ENCODE peak calls at places on chromosomes 7 and 10, in five cellular contexts. Z is DND-41, M is K562, J is fibroblast of lung, Y is PC-3. W is an unnamed sample.

GRCh38 chr7:50366311-50366710 is 61.8 kb downstream of the IKZF1 start:
- DNase-seq in Z (no peak), J (no peak), Y (no peak), M (no peak), W (no peak)

GRCh38 chr10:48461623-48462481 is 143.0 kb downstream of the ARHGAP22 start:
- DNase-seq in M (no peak), Y (no peak), Z (peak; percentile 3), J (no peak), W (no peak)

GRCh38 chr7:46461334-46461777 is 540.3 kb upstream of the IGFBP3 start:
- DNase-seq in Y (no peak), M (peak; percentile 8), Z (no peak), J (peak; percentile 61), W (no peak)

GRCh38 chr10:22427890-22428571 is 82.7 kb downstream of the SPAG6 start:
- DNase-seq in J (peak; percentile 94), M (peak; percentile 21), Y (peak; percentile 87), Z (no peak), W (peak; percentile 77)

GRCh38 chr10:5606864-5607263 is 59.5 kb downstream of the ASB13 start:
- DNase-seq in Y (no peak), Z (no peak), M (peak; percentile 25), J (no peak), W (no peak)

GRCh38 chr10:1572519-1573333 is 164.6 kb downstream of the ADARB2 start:
- DNase-seq in J (no peak), M (no peak), Z (no peak), Y (no peak), W (no peak)

GRCh38 chr10:49379596-49380410 is 16.1 kb downstream of the DRGX start:
- DNase-seq in J (no peak), Y (peak; percentile 39), M (peak; percentile 64), Z (no peak), W (no peak)

GRCh38 chr7:99141756-99142726 is 1.9 kb downstream of the SMURF1 start:
- DNase-seq in Z (peak; percentile 47), Y (peak; percentile 47), J (peak; percentile 86), M (peak; percentile 70), W (peak; percentile 56)

GRCh38 chr10:103021150-103021896 is 103.2 kb downstream of the CNNM2 start:
- DNase-seq in Y (no peak), M (no peak), J (peak; percentile 3), Z (no peak), W (no peak)

GRCh38 chr10:55979203-55979602 is 381.9 kb downstream of the ZWINT start:
- DNase-seq in M (no peak), Z (no peak), J (no peak), Y (no peak), W (no peak)

GRCh38 chr7:90172121-90172520 is 17.9 kb downstream of the STEAP1 start:
- DNase-seq in Y (no peak), Z (no peak), J (no peak), M (no peak), W (no peak)
- H3K4me2 ChIP-seq in Y (no peak overlapping the region), Z (no peak overlapping the region), J (no peak overlapping the region), M (no peak overlapping the region), W (no peak overlapping the region)

DNA sequence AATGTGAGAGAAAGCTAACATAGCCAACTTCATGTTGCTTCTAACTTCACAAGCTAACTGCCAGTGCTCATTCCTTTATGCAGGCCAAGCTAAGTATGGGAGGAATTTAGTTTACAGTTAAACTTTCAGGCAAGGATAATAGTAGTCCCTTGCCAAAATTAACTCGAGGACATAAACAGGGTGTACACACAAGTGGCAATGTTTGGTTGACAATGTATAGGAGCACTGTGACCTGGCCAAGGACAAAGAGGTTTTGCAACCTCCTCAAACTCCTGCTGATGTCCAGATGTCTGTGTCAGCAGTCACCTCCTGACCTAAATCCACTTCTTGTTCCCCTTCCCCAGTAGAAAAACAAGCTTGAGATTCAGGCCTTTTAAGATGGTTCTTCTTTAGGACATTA is 494.6 kb upstream of the KLF6 start:
- DNase-seq in M (no peak), J (no peak), Y (no peak), Z (no peak), W (no peak)
- H2AFZ ChIP-seq in M (no peak overlapping the region), J (no peak overlapping the region), Y (no peak overlapping the region), Z (no peak overlapping the region), W (no peak overlapping the region)

GRCh38 chr7:88399036-88399435 is 92.3 kb upstream of the STEAP4 start:
- DNase-seq in Y (no peak), M (no peak), J (no peak), Z (no peak), W (no peak)

GRCh38 chr7:88396295-88396947 is 89.7 kb upstream of the STEAP4 start:
- DNase-seq in J (no peak), Z (no peak), M (no peak), Y (no peak), W (peak; percentile 79)

GRCh38 chr7:88402529-88402928 is 95.8 kb upstream of the STEAP4 start:
- DNase-seq in Y (no peak), Z (no peak), M (no peak), J (no peak), W (no peak)

GRCh38 chr7:88396948-88397322 is 90.2 kb upstream of the STEAP4 start:
- DNase-seq in Y (no peak), Z (no peak), J (no peak), M (no peak), W (no peak)

DNA sequence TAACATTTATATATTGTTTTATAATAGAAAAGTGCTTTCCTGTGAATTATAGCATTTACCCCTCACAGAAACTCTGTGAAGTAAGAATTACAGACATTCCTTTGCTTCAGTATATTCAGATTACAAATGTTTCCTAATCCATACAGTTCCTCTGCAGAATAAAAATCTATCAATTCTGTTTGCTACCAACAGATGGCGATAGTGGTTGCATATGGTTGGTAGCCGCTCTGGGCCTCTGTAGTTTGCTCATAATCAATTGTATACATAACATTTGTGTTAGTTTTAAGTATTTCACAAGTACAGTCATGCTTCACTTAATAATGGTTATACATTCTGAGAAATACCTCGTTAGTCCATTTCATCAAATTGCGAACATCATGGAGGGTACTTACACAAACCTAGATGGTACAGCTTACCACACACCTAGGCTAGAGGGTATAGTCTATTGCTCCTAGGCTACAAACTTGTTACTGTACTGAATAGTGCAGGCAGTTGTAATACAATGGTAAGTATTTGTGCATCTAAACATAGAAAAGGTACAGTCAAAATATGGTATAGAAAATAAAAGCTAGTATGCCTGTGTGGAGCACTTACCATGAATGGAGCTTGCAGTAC is 94.4 kb upstream of the STEAP4 start:
- DNase-seq in M (peak; percentile 23), Z (no peak), Y (peak; percentile 51), J (no peak), W (peak; percentile 6)
- H3K4me2 ChIP-seq in M (no peak overlapping the region), Z (no peak overlapping the region), Y (no peak overlapping the region), J (no peak overlapping the region), W (no peak overlapping the region)

GRCh38 chr10:117468665-117469064 is 73.9 kb upstream of the EMX2 start:
- DNase-seq in Y (no peak), Z (no peak), M (no peak), J (no peak), W (no peak)
- H2AFZ ChIP-seq in Y (no peak overlapping the region), Z (no peak overlapping the region), M (no peak overlapping the region), J (no peak overlapping the region), W (no peak overlapping the region)

DNA sequence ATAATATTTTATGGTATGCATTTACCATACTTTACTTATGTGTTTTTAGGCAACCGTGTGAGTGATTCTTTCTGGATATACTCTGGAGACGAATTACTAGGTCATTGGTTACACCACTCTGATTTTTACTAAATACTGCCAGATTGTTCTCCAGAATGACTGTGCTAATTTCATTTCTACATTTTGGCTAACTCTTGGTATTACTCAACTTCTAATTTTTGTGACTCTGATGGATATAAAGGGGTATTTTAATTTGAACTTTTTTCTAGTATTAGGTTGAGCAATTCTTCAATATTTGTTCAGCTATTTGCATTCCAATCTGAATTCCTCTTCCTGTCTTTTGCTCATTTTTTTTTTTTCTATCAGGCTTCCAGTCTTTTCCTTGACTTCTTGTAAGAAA is 223.6 kb downstream of the MDFIC start:
- DNase-seq in J (peak; percentile 13), Y (peak; percentile 68), Z (no peak), M (no peak), W (no peak)
- H3K4me2 ChIP-seq in J (no peak overlapping the region), Y (peak overlapping the region; percentile 82), Z (no peak overlapping the region), M (no peak overlapping the region), W (no peak overlapping the region)

GRCh38 chr7:158864507-158864820 is 8.1 kb downstream of the DYNC2I1 start:
- DNase-seq in M (no peak), Y (no peak), Z (no peak), J (no peak), W (no peak)
- H2AFZ ChIP-seq in M (peak overlapping the region; percentile 80), Y (no peak overlapping the region), Z (peak overlapping the region; percentile 18), J (peak overlapping the region; percentile 87), W (peak overlapping the region; percentile 78)

DNA sequence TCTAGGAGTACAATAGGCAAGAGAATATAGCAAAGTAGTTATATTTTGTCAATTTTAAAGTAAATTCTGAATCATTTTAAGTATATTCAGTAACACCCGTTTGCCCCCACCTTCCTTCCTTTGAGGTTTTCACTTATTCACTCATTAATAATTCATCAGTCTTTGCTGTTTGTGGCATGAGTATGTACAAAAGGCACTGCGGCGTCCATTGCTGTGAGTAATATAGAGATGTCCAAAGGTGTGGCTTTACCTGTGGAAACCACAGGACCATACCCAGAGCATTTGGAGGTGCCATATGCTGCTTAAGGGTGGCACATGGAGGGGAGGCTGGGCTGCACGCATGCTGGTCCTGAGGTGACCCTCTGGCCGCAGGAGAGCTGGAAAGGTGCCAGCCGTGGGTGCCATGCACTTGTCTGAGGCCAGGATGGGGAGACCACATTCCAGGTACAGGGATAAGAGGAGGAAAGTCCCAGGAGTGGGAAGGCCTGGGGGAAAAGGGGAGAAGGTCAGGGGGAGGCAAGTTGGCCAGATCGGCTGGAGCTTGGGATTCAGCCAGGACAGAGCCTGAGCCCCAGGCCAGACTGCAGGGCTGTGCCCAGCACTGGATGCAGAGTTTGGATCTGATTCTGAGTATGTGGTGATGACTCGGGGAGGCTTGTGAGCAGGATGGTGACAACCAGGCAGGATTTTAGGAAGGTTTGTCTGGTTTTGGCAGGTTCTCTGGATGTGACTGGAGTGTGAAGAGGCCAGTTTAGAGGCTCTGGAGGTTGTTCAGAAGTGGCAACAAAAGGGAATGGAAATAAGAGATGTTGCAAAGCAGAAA is 223.4 kb downstream of the MGMT start:
- DNase-seq in M (no peak), Y (peak; percentile 44), Z (no peak), J (peak; percentile 3), W (no peak)
- H3K4me2 ChIP-seq in M (no peak overlapping the region), Y (peak overlapping the region; percentile 57), Z (no peak overlapping the region), J (no peak overlapping the region), W (no peak overlapping the region)

GRCh38 chr10:123995461-123996131 is 97.8 kb downstream of the CHST15 start:
- DNase-seq in J (peak; percentile 96), M (no peak), Y (peak; percentile 76), Z (peak; percentile 39), W (peak; percentile 31)

GRCh38 chr10:123993534-123994416 is 99.6 kb downstream of the CHST15 start:
- DNase-seq in J (no peak), Z (no peak), M (no peak), Y (no peak), W (no peak)

GRCh38 chr10:123994417-123995081 is 98.8 kb downstream of the CHST15 start:
- DNase-seq in Y (peak; percentile 93), Z (peak; percentile 84), M (peak; percentile 76), J (peak; percentile 87), W (peak; percentile 76)

GRCh38 chr10:123996302-123996701 is 97.1 kb downstream of the CHST15 start:
- DNase-seq in J (no peak), Y (peak; percentile 32), M (no peak), Z (no peak), W (no peak)

DNA sequence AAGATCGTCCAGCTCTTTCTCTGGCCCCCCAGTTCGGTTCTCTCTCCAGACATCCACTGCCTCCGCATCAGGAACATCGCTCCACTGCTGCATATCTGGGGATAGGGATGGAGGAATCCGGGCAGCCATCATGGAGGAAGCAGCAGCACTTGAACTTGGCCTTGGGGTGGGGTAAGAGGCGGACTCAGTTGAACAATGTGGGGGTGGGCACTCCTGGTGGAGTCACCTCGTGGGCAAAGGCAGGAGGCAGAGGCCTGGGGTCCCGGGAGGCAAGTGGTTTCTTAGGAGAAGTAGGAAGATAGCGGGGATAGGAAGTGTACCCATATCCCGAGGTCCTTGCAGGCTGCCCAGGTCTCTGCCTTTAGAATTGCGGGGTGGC is 98.3 kb downstream of the CHST15 start:
- DNase-seq in Y (no peak), Z (no peak), M (no peak), J (no peak), W (peak; percentile 8)
- H2AFZ ChIP-seq in Y (peak overlapping the region; percentile 79), Z (peak overlapping the region; percentile 82), M (no peak overlapping the region), J (peak overlapping the region; percentile 32), W (peak overlapping the region; percentile 24)